ENCODE peak calls at places on chromosomes 16 and 17, in nine cellular contexts. T is fibroblast of villous mesenchyme, Z is PC-9, Y is astrocyte of the spinal cord, V is dorsolateral prefrontal cortex, R is esophagus squamous epithelium, M is BJ, G is HCT116, F is pancreas. P is an unnamed sample.

GRCh38 chr17:12773153-12773552 is 16.1 kb upstream of the ARHGAP44 start:
- DNase-seq in T (no peak), Z (no peak), Y (no peak), V (no peak), R (no peak), M (no peak), G (no peak), F (no peak), P (no peak)

GRCh38 chr17:74015316-74015715 is 188.2 kb upstream of the RPL38 start:
- DNase-seq in T (no peak), Z (no peak), Y (no peak), V (no peak), R (no peak), M (no peak), G (no peak), F (no peak), P (no peak)

GRCh38 chr17:72465191-72466024 is 344.6 kb downstream of the SOX9 start:
- DNase-seq in T (peak), Z (peak), Y (peak), V (no peak), R (no peak), M (peak), G (peak), F (no peak), P (peak)

GRCh38 chr17:47276868-47277267 is 23.2 kb downstream of the ITGB3 start:
- DNase-seq in T (peak), Z (no peak), Y (peak), V (no peak), R (no peak), M (peak), G (no peak), F (peak), P (peak)

GRCh38 chr16:80063028-80063767 is 462.7 kb upstream of the MAF start:
- DNase-seq in T (peak), Z (no peak), Y (peak), V (no peak), R (no peak), M (no peak), G (no peak), F (no peak), P (no peak)

GRCh38 chr16:84817613-84818012 is 2.2 kb upstream of the CRISPLD2 start:
- DNase-seq in T (no peak), Z (no peak), Y (no peak), V (no peak), R (no peak), M (no peak), G (no peak), F (no peak), P (no peak)

GRCh38 chr16:51577621-51578303 is 426.7 kb upstream of the SALL1 start:
- DNase-seq in T (no peak), Z (no peak), Y (peak), V (no peak), R (no peak), M (no peak), G (no peak), F (no peak), P (no peak)

GRCh38 chr16:28063047-28063521 is 430 bp downstream of the GSG1L start:
- DNase-seq in T (no peak), Z (no peak), Y (no peak), V (no peak), R (no peak), M (no peak), G (no peak), F (no peak), P (peak)

GRCh38 chr16:57755061-57755684 is 19.6 kb downstream of the KATNB1 start:
- DNase-seq in T (no peak), Z (no peak), Y (no peak), V (no peak), R (no peak), M (no peak), G (no peak), F (no peak), P (no peak)

GRCh38 chr16:47970291-47970931 is 185.4 kb downstream of the ABCC12 start:
- DNase-seq in T (peak), Z (peak), Y (peak), V (no peak), R (no peak), M (no peak), G (no peak), F (no peak), P (peak)

GRCh38 chr17:50865060-50865867 is 890 bp downstream of the TOB1 start:
- DNase-seq in T (peak), Z (peak), Y (peak), V (peak), R (no peak), M (no peak), G (peak), F (peak), P (peak)

GRCh38 chr17:8267480-8268147 is 18.5 kb downstream of the PFAS start:
- DNase-seq in T (no peak), Z (no peak), Y (no peak), V (no peak), R (no peak), M (no peak), G (no peak), F (no peak), P (no peak)

GRCh38 chr17:72030067-72030899 is 90.5 kb upstream of the SOX9 start:
- DNase-seq in T (peak), Z (peak), Y (peak), V (peak), R (no peak), M (no peak), G (no peak), F (peak), P (peak)

DNA sequence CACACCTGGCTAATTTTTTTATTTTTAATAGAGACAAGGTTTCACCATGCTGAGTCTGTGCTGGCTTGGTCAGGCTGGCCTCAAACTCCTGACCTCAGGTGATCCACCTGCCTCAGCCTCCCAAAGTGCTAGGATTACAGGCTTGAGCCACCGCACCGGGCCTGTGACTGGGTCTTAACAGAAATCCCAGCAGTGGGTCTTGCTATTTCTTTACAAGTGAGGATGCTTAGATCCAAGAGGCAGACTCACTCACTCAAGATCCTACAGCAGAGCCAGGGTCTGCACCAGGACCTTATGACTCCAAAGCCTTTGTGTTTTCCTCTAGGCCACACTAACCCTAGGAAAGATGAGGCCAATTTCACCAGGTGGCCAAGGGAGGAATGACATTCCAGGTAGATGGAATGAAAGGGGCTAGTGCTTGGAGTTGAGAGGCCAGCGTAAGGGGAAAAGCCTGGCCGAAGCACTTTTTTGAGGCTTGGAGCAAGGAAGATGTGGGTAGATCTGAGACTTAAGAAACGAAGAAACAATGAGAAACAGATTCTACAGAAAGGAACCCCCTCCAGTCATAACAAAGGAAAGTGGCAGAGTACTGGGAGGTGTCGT is 5.7 kb upstream of the STAT5A start:
- DNase-seq in T (no peak), Z (no peak), Y (no peak), V (no peak), R (no peak), M (no peak), G (no peak), F (no peak), P (no peak)
- TF ChIP-seq CTCF in T (no peak), Z (no peak), Y (no peak), V (no peak), R (no peak), M (no peak), G (no peak), F (no peak), P (no peak)

DNA sequence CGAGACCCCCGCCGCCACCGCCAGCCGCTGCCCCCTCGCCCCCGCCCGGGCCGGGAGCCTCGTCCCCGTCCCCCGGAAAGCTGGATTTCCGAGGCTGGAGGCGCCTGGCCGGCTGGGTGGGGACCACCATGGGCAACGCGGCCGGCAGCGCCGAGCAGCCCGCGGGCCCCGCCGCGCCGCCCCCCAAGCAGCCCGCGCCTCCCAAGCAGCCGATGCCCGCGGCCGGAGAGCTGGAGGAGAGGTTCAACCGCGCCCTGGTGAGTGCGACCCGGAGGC is 250 bp downstream of the FMNL1 start:
- DNase-seq in T (no peak), Z (no peak), Y (no peak), V (no peak), R (no peak), M (no peak), G (no peak), F (no peak), P (no peak)
- H3K4me3 ChIP-seq in T (peak), Z (peak), Y (peak), V (peak), R (peak), M (peak), G (peak), F (peak), P (peak)

GRCh38 chr16:86403541-86404163 is 106.7 kb upstream of the FOXF1 start:
- DNase-seq in T (peak), Z (no peak), Y (no peak), V (no peak), R (no peak), M (no peak), G (no peak), F (no peak), P (peak)
- TF ChIP-seq CTCF in T (peak), Z (no peak), Y (no peak), V (no peak), R (no peak), M (no peak), G (no peak), F (no peak), P (no peak)

GRCh38 chr17:79728169-79728907 is 2.4 kb upstream of the ENPP7 start:
- DNase-seq in T (peak), Z (peak), Y (peak), V (peak), R (peak), M (peak), G (peak), F (peak), P (peak)
- H3K4me3 ChIP-seq in T (peak), Z (no peak), Y (peak), V (peak), R (peak), M (peak), G (no peak), F (no peak), P (peak)

P was measured in fibroblast of pulmonary artery.